ENCODE peak calls at places on chromosomes 6 and 20, in seven cellular contexts. S, Y, N, Z, B, K and T are unnamed samples.

GRCh38 chr6:143197377-143197776 is 136.7 kb downstream of the AIG1 start:
- DNase-seq in K (no peak), B (no peak), Y (no peak), S (no peak), N (no peak), Z (no peak), T (no peak)

GRCh38 chr6:169074551-169074950 is 179.1 kb downstream of the THBS2 start:
- DNase-seq in B (no peak), S (no peak), N (no peak), Z (no peak), K (no peak), Y (peak), T (no peak)

GRCh38 chr6:156617376-156617775 is 159.8 kb upstream of the ARID1B start:
- DNase-seq in Z (no peak), Y (no peak), N (peak), S (no peak), K (no peak), B (no peak), T (no peak)

GRCh38 chr6:39227476-39227875 is 1.8 kb downstream of the KCNK5 start:
- DNase-seq in K (no peak), Y (no peak), S (no peak), B (no peak), N (no peak), Z (no peak), T (no peak)

GRCh38 chr20:54477134-54477533 is 1.7 kb downstream of the DOK5 start:
- DNase-seq in Y (no peak), K (no peak), B (peak), N (no peak), S (no peak), Z (no peak), T (no peak)

GRCh38 chr6:47073125-47074110 is 31.3 kb upstream of the ADGRF1 start:
- DNase-seq in K (no peak), S (no peak), B (no peak), N (no peak), Y (no peak), Z (no peak), T (no peak)

GRCh38 chr6:1081566-1081965 is 230.3 kb upstream of the FOXQ1 start:
- DNase-seq in K (no peak), N (no peak), Z (no peak), Y (peak), B (no peak), S (no peak), T (no peak)

GRCh38 chr6:130993292-130993765 is 69.7 kb downstream of the EPB41L2 start:
- DNase-seq in S (peak), Y (no peak), N (no peak), B (no peak), Z (no peak), K (peak), T (no peak)

GRCh38 chr6:160238786-160239751 is 19.6 kb downstream of the SLC22A2 start:
- DNase-seq in Z (no peak), N (peak), S (no peak), Y (no peak), K (no peak), B (no peak), T (no peak)

GRCh38 chr6:139883776-139884175 is 509.3 kb upstream of the CITED2 start:
- DNase-seq in Y (peak), B (no peak), K (no peak), N (peak), S (no peak), Z (no peak), T (no peak)

GRCh38 chr6:5335020-5335419 is 73.7 kb downstream of the FARS2 start:
- DNase-seq in N (no peak), Y (no peak), B (no peak), Z (no peak), S (no peak), K (no peak), T (no peak)

GRCh38 chr6:44338228-44339122 is 4.0 kb upstream of the SPATS1 start:
- DNase-seq in K (peak), S (peak), Y (peak), N (peak), Z (no peak), B (peak), T (peak)

GRCh38 chr20:1185781-1186334 is 1.1 kb upstream of the TMEM74B start:
- DNase-seq in N (peak), B (no peak), K (peak), Z (no peak), S (peak), Y (peak), T (peak)

GRCh38 chr20:34634392-34634791 is 42.5 kb downstream of the PIGU start:
- DNase-seq in Z (no peak), Y (no peak), N (no peak), B (no peak), K (no peak), S (no peak), T (no peak)

GRCh38 chr20:25058797-25059486 is 1.0 kb upstream of the ACSS1 start:
- DNase-seq in S (no peak), Y (peak), K (no peak), N (peak), B (no peak), Z (peak), T (peak)

GRCh38 chr6:42629845-42630244 is 66.0 kb downstream of the UBR2 start:
- DNase-seq in Z (no peak), Y (no peak), S (no peak), B (no peak), K (no peak), N (peak), T (no peak)

GRCh38 chr6:111888928-111889696 is 15.9 kb upstream of the FYN start:
- DNase-seq in Y (peak), N (peak), Z (no peak), K (peak), S (peak), B (no peak), T (peak)

GRCh38 chr6:163347021-163347446 is 67.5 kb upstream of the QKI start:
- DNase-seq in B (no peak), Y (no peak), Z (no peak), S (no peak), K (no peak), N (peak), T (no peak)

GRCh38 chr6:7106752-7107577 is 796 bp upstream of the RREB1 start:
- DNase-seq in Y (peak), N (no peak), K (peak), B (no peak), S (peak), Z (peak), T (no peak)

GRCh38 chr6:37940074-37940847 is 120.7 kb downstream of the ZFAND3 start:
- DNase-seq in S (no peak), B (peak), Z (no peak), Y (peak), K (no peak), N (peak), T (no peak)

GRCh38 chr6:145178391-145178790 is 556.9 kb downstream of the EPM2A start:
- DNase-seq in Y (no peak), S (no peak), B (no peak), K (no peak), N (no peak), Z (no peak), T (no peak)

GRCh38 chr6:40779399-40779798 is 192.2 kb upstream of the LRFN2 start:
- DNase-seq in Z (peak), K (no peak), S (no peak), N (peak), B (no peak), Y (peak), T (no peak)

GRCh38 chr6:30544666-30545272 is 11.5 kb downstream of the GNL1 start:
- DNase-seq in B (peak), S (no peak), N (peak), Y (peak), Z (no peak), K (no peak), T (peak)

GRCh38 chr6:33418690-33419291 is 884 bp upstream of the CUTA start:
- DNase-seq in B (no peak), Z (no peak), S (peak), K (no peak), Y (peak), N (no peak), T (no peak)